ENCODE peak calls at places on chromosomes 1 and 21, in eight cellular contexts. R, Y, X, C, Z, E, W and Q are unnamed samples.

GRCh38 chr21:41783476-41784150 is 16.8 kb upstream of the RIPK4 start:
- DNase-seq in R (no peak), Y (no peak), X (peak), C (no peak), Z (no peak), E (no peak), W (no peak), Q (no peak)

GRCh38 chr1:224873645-224874369 is 55.7 kb upstream of the DNAH14 start:
- DNase-seq in R (no peak), Y (no peak), X (no peak), C (no peak), Z (no peak), E (no peak), W (no peak), Q (no peak)

GRCh38 chr21:38170283-38170682 is 86.5 kb upstream of the KCNJ15 start:
- DNase-seq in R (no peak), Y (no peak), X (peak), C (no peak), Z (peak), E (peak), W (no peak), Q (no peak)

GRCh38 chr1:229885568-229886495 is 181.2 kb upstream of the GALNT2 start:
- DNase-seq in R (no peak), Y (no peak), X (no peak), C (peak), Z (no peak), E (no peak), W (no peak), Q (peak)

GRCh38 chr1:61642475-61643232 is 82.3 kb downstream of the TM2D1 start:
- DNase-seq in R (no peak), Y (no peak), X (no peak), C (no peak), Z (no peak), E (no peak), W (no peak), Q (no peak)

GRCh38 chr1:36703526-36704208 is 221.0 kb upstream of the CSF3R start:
- DNase-seq in R (peak), Y (no peak), X (peak), C (no peak), Z (peak), E (peak), W (peak), Q (no peak)

GRCh38 chr1:1318131-1318652 is 6.3 kb downstream of the INTS11 start:
- DNase-seq in R (peak), Y (no peak), X (peak), C (peak), Z (peak), E (peak), W (no peak), Q (peak)

GRCh38 chr1:53621144-53621543 is 117.8 kb downstream of the GLIS1 start:
- DNase-seq in R (no peak), Y (no peak), X (no peak), C (no peak), Z (no peak), E (no peak), W (no peak), Q (no peak)

DNA sequence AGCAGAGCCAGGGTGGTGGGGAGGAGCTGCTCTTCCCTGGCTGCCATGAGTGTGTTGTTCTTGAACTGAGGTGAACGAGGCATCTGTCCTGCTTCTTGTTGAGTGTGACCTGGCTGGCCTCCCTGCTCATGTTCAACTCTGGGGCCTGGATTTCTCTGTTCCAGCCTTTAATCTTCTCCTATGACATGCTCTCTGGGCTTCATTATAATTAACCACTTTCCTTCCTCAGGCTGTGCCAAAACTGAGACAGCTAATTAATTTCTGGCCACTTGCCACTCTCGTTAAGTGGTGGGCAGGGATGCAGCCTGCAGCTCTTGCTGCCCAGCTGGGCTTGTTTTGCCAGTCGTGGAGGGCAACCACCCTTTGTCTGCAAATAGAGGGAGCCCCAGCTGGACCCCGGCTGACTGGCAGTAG is 23.3 kb downstream of the OPRD1 start:
- DNase-seq in R (no peak), Y (no peak), X (no peak), C (no peak), Z (no peak), E (no peak), W (no peak), Q (no peak)
- H3K4me3 ChIP-seq in R (no peak), Y (no peak), X (no peak), C (no peak), Z (no peak), E (no peak), W (no peak), Q (no peak)

GRCh38 chr1:150995896-150996295 is 10.8 kb downstream of the MINDY1 start:
- DNase-seq in R (peak), Y (no peak), X (peak), C (no peak), Z (no peak), E (peak), W (no peak), Q (peak)
- TF ChIP-seq CTCF in R (peak), Y (peak), X (peak), C (peak), Z (peak), E (peak), W (peak), Q (peak)

GRCh38 chr1:41709873-41710272 is 208.8 kb downstream of the HIVEP3 start:
- DNase-seq in R (no peak), Y (no peak), X (no peak), C (no peak), Z (no peak), E (no peak), W (no peak), Q (no peak)
- H3K27ac ChIP-seq in R (no peak), Y (no peak), X (no peak), C (no peak), Z (no peak), E (no peak), W (no peak), Q (no peak)

DNA sequence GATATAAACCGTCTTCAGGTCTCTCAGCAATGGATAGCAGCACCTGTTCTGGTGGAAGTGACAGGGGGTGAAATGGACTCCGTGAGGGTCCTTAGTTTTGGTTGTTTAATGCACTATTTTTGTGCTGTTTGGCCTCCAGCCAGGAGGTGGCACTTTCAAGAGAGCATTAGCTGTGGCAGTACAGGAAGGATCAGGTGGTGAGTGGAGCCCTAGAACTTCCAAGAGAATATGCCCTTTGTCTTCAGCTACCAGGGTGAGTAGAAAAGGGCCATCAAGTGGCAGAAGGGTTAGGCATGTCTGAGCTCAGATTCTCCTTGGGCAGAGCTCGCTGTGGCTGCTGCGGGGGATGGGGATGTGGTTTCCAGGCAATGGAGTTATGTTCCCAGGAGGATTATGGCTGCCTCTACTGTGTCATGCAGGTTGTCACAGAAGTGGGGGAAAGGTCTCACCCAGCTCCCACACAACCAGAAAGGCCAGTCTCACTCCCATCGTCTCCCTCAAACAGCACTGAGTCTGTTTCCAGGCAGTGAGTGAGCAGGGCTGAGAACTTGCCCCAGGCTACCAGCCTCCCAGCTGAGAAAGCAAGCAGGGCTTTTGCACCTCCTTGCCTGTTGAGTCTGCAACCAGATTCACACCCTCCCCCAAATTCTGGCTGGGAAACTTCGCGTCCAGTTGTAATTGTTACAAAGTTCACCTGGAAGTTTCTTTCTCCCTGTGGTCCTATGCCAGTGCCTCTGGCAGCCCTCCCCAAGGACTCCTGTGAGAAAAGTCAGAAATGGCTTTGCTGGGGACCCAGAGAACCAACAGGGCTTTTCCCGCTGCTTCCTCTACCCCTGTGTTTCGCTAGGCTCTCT is 39.1 kb upstream of the TTLL7 start:
- DNase-seq in R (no peak), Y (no peak), X (no peak), C (peak), Z (no peak), E (no peak), W (no peak), Q (no peak)
- H3K4me3 ChIP-seq in R (no peak), Y (no peak), X (no peak), C (no peak), Z (no peak), E (no peak), W (no peak), Q (no peak)

DNA sequence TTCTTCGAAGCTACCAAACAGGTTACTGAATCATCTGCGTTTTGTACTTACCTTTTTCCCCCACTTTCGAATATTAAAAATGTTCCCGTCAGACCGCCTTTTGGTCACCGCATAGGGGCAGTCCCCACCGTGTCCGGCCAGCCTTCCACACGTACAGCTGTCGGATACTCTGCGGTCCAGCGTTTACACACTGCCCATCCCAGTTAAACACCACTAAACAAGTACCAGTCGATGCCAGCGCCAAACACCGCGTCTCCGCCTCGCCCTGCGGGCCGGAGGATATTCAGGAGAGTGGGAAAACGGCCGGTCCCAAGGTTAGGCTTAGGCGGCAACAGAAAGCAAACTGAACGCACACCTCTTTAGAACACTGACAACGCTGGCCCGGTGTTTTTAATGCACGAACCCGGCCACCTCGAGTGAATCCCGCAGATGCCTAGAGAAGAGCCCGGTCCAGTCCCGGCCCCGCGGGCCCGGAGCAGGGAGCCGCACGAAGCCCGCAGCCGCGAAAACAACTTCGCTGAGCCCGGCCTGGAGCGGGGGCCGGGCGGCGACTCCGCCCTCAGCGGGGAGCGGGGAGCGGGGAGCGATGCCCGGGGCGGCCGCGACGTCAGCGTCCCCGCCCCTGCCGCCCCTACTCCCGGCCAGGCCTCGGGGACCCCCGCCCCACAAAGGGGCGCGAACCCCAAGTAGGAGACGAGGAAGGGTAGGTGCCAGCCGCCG is 730 bp upstream of the PHF13 start:
- DNase-seq in R (peak), Y (no peak), X (peak), C (no peak), Z (peak), E (peak), W (no peak), Q (peak)
- TF ChIP-seq CTCF in R (no peak), Y (no peak), X (peak), C (no peak), Z (no peak), E (no peak), W (peak), Q (peak)

GRCh38 chr1:221716713-221717490 is 25.0 kb downstream of the DUSP10 start:
- DNase-seq in R (no peak), Y (no peak), X (peak), C (no peak), Z (no peak), E (no peak), W (no peak), Q (no peak)
- H3K27ac ChIP-seq in R (peak), Y (peak), X (peak), C (peak), Z (no peak), E (no peak), W (no peak), Q (no peak)